ENCODE peak calls at places on chromosomes 12 and 14, in ten cellular contexts. Y, G, N, W, P, X, C, F, O and S are unnamed samples.

GRCh38 chr14:69131176-69131575 is 21.7 kb downstream of the DCAF5 start:
- DNase-seq in Y (no peak), G (no peak), P (no peak), N (no peak), F (no peak), X (no peak), O (no peak), C (no peak), W (no peak), S (no peak)

GRCh38 chr12:67747869-67748760 is 99.6 kb downstream of the DYRK2 start:
- DNase-seq in C (no peak), P (peak; percentile 39), N (peak; percentile 61), W (no peak), X (peak; percentile 51), G (no peak), F (peak; percentile 78), O (peak; percentile 65), Y (no peak), S (no peak)

GRCh38 chr12:10722905-10723866 is at the start of gene YBX3:
- DNase-seq in F (peak; percentile 91), G (peak; percentile 94), C (no peak), X (peak; percentile 90), O (peak; percentile 82), P (peak; percentile 64), W (peak; percentile 83), Y (peak; percentile 93), N (peak; percentile 87), S (peak; percentile 89)

GRCh38 chr14:95496111-95496681 is 20.3 kb downstream of the SYNE3 start:
- DNase-seq in X (peak; percentile 57), C (no peak), F (no peak), O (peak; percentile 82), N (no peak), G (no peak), P (peak; percentile 40), W (no peak), Y (peak; percentile 29), S (no peak)

GRCh38 chr12:79534029-79534867 is 156.5 kb downstream of the PAWR start:
- DNase-seq in C (no peak), W (no peak), G (no peak), O (no peak), F (no peak), X (no peak), N (no peak), P (no peak), Y (no peak), S (no peak)

GRCh38 chr12:9364224-9365176 is 156.3 kb upstream of the PZP start:
- DNase-seq in C (no peak), G (no peak), N (peak; percentile 87), W (no peak), X (peak; percentile 45), F (no peak), P (peak; percentile 21), Y (no peak), O (peak; percentile 49), S (no peak)

GRCh38 chr14:67815573-67816235 is 686 bp downstream of the ZFYVE26 start:
- DNase-seq in F (no peak), O (peak; percentile 57), X (peak; percentile 56), C (no peak), G (no peak), Y (peak; percentile 37), P (peak; percentile 69), W (no peak), N (peak; percentile 42), S (no peak)

GRCh38 chr12:110917467-110917866 is 2.9 kb downstream of the MYL2 start:
- DNase-seq in X (peak; percentile 85), Y (peak; percentile 38), O (peak; percentile 80), C (no peak), W (no peak), P (peak; percentile 15), F (no peak), N (peak; percentile 62), G (no peak), S (no peak)

GRCh38 chr12:125185311-125185739 is 120.1 kb downstream of the AACS start:
- DNase-seq in C (peak; percentile 28), N (no peak), Y (peak; percentile 52), P (no peak), O (no peak), G (no peak), X (no peak), W (no peak), F (no peak), S (no peak)

GRCh38 chr12:62345667-62346066 is 85.5 kb downstream of the USP15 start:
- DNase-seq in X (no peak), C (no peak), Y (no peak), W (no peak), F (no peak), N (no peak), G (no peak), P (no peak), O (no peak), S (no peak)

GRCh38 chr12:62351326-62351725 is 91.1 kb downstream of the USP15 start:
- DNase-seq in F (no peak), O (no peak), G (no peak), W (no peak), N (no peak), P (no peak), X (no peak), C (no peak), Y (no peak), S (no peak)

GRCh38 chr12:62350554-62350953 is 90.3 kb downstream of the USP15 start:
- DNase-seq in G (no peak), C (no peak), W (no peak), Y (no peak), O (no peak), N (no peak), P (no peak), X (no peak), F (no peak), S (no peak)

GRCh38 chr12:62347922-62348650 is 87.9 kb downstream of the USP15 start:
- DNase-seq in X (peak; percentile 13), F (no peak), W (no peak), O (peak; percentile 5), N (peak; percentile 60), Y (no peak), C (no peak), P (peak; percentile 57), G (no peak), S (no peak)

DNA sequence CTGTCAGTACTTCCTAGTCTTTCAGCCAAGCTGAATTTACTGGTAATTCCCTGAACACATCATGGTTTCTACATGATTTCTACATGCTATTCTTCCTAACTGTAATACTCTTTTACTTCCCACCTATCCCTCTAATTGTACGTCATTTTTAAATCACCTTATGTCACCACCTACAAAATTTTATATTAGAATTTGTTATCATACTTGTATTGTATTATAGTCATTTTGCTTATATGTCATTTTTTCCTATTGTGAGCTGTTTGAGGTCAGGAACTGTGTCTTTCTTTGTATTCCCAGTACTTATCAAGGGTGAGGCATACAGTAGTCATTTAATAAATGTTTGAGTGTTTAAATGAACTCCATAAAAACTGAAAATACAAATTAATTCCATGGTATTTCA is 86.6 kb downstream of the USP15 start:
- DNase-seq in O (no peak), P (no peak), C (no peak), G (no peak), W (no peak), N (no peak), F (no peak), Y (no peak), X (no peak), S (no peak)
- TF ChIP-seq CTCF in O (no peak), P (no peak), C (no peak), G (no peak), W (no peak), N (no peak), F (no peak), Y (no peak), X (no peak), S (no peak)

GRCh38 chr12:54300732-54301427 is at the start of gene NFE2:
- DNase-seq in W (peak; percentile 76), G (no peak), Y (peak; percentile 85), X (peak; percentile 61), F (peak; percentile 91), N (peak; percentile 70), C (peak; percentile 71), P (peak; percentile 66), O (peak; percentile 65), S (peak; percentile 87)
- TF ChIP-seq CTCF in W (peak; percentile 28), G (no peak), Y (peak; percentile 11), X (peak; percentile 11), F (no peak), N (no peak), C (no peak), P (no peak), O (peak; percentile 38), S (peak; percentile 25)

DNA sequence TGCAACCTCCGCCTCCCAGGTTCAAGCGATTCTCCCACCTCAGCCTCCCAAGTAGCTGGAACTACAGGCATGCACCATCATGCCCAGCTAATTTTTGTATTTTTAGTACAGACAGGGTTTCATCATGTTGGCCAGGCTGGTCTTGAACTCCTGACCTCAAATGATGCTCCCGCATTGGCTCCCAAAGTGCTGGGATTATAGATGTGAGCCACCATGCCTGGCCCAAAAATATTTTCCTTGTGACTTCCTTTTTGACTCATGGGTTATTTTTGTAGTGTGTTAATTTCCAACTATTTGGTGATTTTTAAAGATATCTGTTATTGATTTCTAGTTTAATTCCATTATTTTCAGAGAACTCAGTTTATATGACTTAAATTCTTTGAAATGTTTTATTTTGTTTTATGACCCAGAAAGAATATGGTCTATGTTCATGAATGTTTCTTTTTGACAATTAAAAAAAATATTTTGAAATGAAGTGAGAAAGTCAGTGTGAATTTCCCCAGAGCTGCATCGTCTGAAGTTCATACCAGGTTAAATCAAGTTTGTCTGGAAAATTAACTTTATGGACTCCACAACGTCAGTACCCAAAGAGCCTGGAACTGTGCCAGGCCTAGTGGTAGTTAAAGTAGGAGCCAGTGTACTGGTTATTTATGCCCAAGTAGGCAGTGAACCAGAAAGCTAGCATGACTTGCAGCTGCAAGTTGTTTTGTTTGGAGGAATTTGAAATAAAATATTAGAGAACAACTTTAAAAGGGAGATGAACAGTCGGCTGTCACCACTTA is 2.8 kb upstream of the CDKL1 start:
- DNase-seq in C (peak; percentile 57), F (no peak), W (no peak), G (peak; percentile 75), P (peak; percentile 46), O (peak; percentile 38), X (peak; percentile 24), Y (no peak), N (peak; percentile 59), S (no peak)
- TF ChIP-seq CTCF in C (no peak), F (no peak), W (no peak), G (no peak), P (no peak), O (peak; percentile 10), X (no peak), Y (no peak), N (no peak), S (peak; percentile 36)

GRCh38 chr12:84492381-84492883 is 420.2 kb downstream of the SLC6A15 start:
- DNase-seq in X (no peak), F (no peak), C (no peak), N (no peak), P (no peak), O (no peak), Y (no peak), W (no peak), G (no peak), S (no peak)

GRCh38 chr12:84502907-84503787 is 409.5 kb downstream of the SLC6A15 start:
- DNase-seq in F (peak; percentile 42), P (peak; percentile 60), N (peak; percentile 70), O (peak; percentile 83), G (no peak), Y (peak; percentile 49), X (peak; percentile 75), W (peak; percentile 48), C (peak; percentile 76), S (no peak)

GRCh38 chr12:84502180-84502857 is 410.3 kb downstream of the SLC6A15 start:
- DNase-seq in Y (no peak), F (no peak), N (no peak), W (no peak), X (no peak), C (no peak), G (no peak), O (no peak), P (no peak), S (no peak)

GRCh38 chr12:84497819-84498218 is 414.8 kb downstream of the SLC6A15 start:
- DNase-seq in W (no peak), O (peak; percentile 30), N (no peak), Y (peak; percentile 42), F (no peak), X (peak; percentile 28), G (no peak), C (peak; percentile 61), P (peak; percentile 3), S (no peak)
- TF ChIP-seq CTCF in W (peak; percentile 34), O (peak; percentile 53), N (peak; percentile 24), Y (peak; percentile 55), F (no peak), X (peak; percentile 54), G (no peak), C (peak; percentile 80), P (peak; percentile 72), S (peak; percentile 9)